ENCODE peak calls at places on chromosomes 5 and 9, in nine cellular contexts. G is breast epithelium; E is astrocyte; N is CD8-positive, alpha-beta T cell; F is upper lobe of left lung; L is DND-41; K is thyroid gland; Y is left ventricle myocardium inferior; I is endothelial cell of umbilical vein. H is an unnamed sample.

GRCh38 chr5:111997308-111998159 is 240.5 kb upstream of the NREP start:
- DNase-seq in K (no peak), N (no peak), I (no peak), L (no peak), Y (no peak), F (no peak), G (no peak), E (peak; percentile 100), H (peak; percentile 100)

GRCh38 chr5:33180900-33181299 is 259.9 kb upstream of the TARS1 start:
- DNase-seq in K (no peak), Y (no peak), I (peak; percentile 4), G (no peak), L (no peak), F (no peak), N (no peak), E (peak; percentile 35), H (peak; percentile 36)

GRCh38 chr5:38316544-38317224 is 58.3 kb downstream of the EGFLAM start:
- DNase-seq in Y (peak; percentile 18), I (no peak), G (no peak), N (no peak), E (no peak), L (no peak), F (no peak), K (no peak), H (no peak)

GRCh38 chr5:123155511-123155923 is 66.5 kb downstream of the PRDM6 start:
- DNase-seq in L (no peak), E (peak; percentile 8), G (no peak), K (no peak), N (no peak), Y (no peak), F (no peak), I (peak; percentile 1), H (no peak)

GRCh38 chr5:56977822-56978221 is 25.9 kb upstream of the MIER3 start:
- DNase-seq in G (no peak), K (no peak), L (no peak), F (no peak), I (no peak), E (no peak), Y (no peak), N (no peak), H (no peak)

GRCh38 chr9:82332774-82333152 is 344.2 kb downstream of the SPATA31D1 start:
- DNase-seq in Y (no peak), E (no peak), N (no peak), K (no peak), L (no peak), I (no peak), G (no peak), F (no peak), H (no peak)

GRCh38 chr5:123976393-123977029 is 464.5 kb downstream of the CSNK1G3 start:
- DNase-seq in I (no peak), N (no peak), F (no peak), L (no peak), G (no peak), K (no peak), Y (no peak), E (no peak), H (no peak)

GRCh38 chr5:52449506-52449905 is 338.2 kb upstream of the ITGA1 start:
- DNase-seq in K (no peak), L (no peak), E (no peak), Y (no peak), N (no peak), I (peak; percentile 70), F (no peak), G (no peak), H (no peak)

GRCh38 chr5:74384851-74385250 is 255.7 kb downstream of the ENC1 start:
- DNase-seq in Y (no peak), E (peak; percentile 66), G (no peak), N (no peak), F (no peak), K (no peak), I (peak; percentile 75), L (no peak), H (no peak)

GRCh38 chr9:136915632-136916329 is 28.8 kb downstream of the FBXW5 start:
- DNase-seq in L (no peak), E (no peak), I (no peak), Y (no peak), K (no peak), N (no peak), F (no peak), G (no peak), H (no peak)
- H3K36me3 ChIP-seq in L (peaks cover 80% of the 10 kb centered on the region), E (peaks cover 8% of the 10 kb centered on the region), I (peaks cover 38% of the 10 kb centered on the region), Y (peaks cover 56% of the 10 kb centered on the region), K (peaks cover 25% of the 10 kb centered on the region), N (peaks cover 9% of the 10 kb centered on the region), F (peaks cover 6% of the 10 kb centered on the region), G (no peaks in the 10 kb centered on the region), H (peaks cover 44% of the 10 kb centered on the region)

DNA sequence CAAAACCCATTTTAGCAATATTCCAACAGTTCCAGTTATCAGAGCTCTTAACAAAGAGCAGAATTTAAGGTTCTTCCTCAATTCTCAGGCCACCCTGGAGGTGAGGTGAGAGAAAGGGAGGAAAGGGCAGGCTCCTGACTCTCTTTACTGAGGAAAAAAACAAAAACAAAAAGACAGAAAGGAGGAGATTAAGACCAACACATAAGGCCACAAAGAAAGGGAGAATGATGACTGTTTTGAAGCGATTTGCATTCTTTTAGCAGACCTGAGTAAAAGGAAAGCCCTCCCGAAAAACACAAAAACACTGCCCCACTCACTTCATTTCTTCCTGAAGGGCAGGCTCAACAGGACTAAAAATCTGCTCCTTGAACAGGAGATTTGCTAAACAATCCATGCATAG is 300.5 kb downstream of the ARL15 start:
- DNase-seq in Y (no peak), F (no peak), L (no peak), N (no peak), I (no peak), G (no peak), K (no peak), E (no peak), H (no peak)
- H3K27ac ChIP-seq in Y (no peak overlapping the region), F (no peak overlapping the region), L (no peak overlapping the region), N (no peak overlapping the region), I (no peak overlapping the region), G (no peak overlapping the region), K (no peak overlapping the region), E (no peak overlapping the region), H (no peak overlapping the region)

GRCh38 chr5:135834639-135835529 is at the start of gene SLC25A48:
- DNase-seq in G (no peak), E (no peak), N (peak; percentile 42), F (peak; percentile 89), K (peak; percentile 67), I (peak; percentile 21), Y (peak; percentile 41), L (no peak), H (no peak)

GRCh38 chr5:135832941-135833340 is 1.5 kb upstream of the SLC25A48 start:
- DNase-seq in N (peak; percentile 43), E (no peak), F (no peak), L (no peak), K (no peak), Y (no peak), G (no peak), I (no peak), H (no peak)

GRCh38 chr5:135833521-135833920 is 942 bp upstream of the SLC25A48 start:
- DNase-seq in E (no peak), L (no peak), G (no peak), F (no peak), N (peak; percentile 19), K (no peak), Y (no peak), I (no peak), H (no peak)

GRCh38 chr5:135835766-135836165 is 1.3 kb downstream of the SLC25A48 start:
- DNase-seq in G (no peak), F (no peak), E (no peak), L (no peak), N (peak; percentile 36), K (no peak), I (no peak), Y (no peak), H (no peak)

DNA sequence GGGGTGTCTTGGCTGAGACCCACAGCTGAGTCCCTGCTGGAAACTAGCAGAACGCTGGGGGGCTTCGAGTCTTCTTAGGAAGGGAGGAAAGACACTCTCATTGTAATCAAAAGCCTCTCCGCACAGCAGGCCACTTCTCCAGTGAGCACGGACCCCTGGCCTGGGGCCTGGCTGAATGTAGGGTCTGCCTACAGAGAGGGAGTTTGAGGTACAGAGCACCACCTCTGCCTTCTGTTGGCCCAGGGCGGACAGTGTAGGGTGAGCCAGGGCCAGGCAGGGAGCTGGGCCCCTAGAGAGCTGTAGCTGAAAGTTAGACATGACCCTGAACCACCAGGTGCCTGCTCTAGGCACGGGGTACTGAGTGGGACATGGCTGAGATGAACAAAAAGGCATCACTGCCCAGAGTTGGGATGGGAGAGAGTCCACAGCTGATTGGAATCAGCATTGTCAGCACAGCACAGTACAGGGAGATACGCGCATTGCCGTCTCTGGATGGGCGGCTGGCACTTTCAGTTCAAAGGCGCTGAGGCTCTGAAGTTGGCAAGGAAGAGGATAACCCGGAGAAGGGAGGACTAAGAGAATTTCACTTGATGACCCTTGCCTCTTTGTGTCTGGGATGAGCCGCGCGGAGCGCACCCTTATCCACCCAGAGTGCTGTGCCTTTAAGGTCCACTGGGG is 363 bp upstream of the SLC25A48 start:
- DNase-seq in E (peak; percentile 27), G (no peak), Y (no peak), I (no peak), K (no peak), F (no peak), L (no peak), N (peak; percentile 17), H (peak; percentile 16)
- TF ChIP-seq CTCF in E (peak; percentile 60), G (peak; percentile 49), Y (peak; percentile 74), I (peak; percentile 73), K (peak; percentile 64), F (peak; percentile 67), L (no peak), N (no peak), H (peak; percentile 86)

GRCh38 chr9:37438359-37438758 is 15.9 kb downstream of the GRHPR start:
- DNase-seq in E (no peak), N (no peak), Y (no peak), F (no peak), G (no peak), I (no peak), L (no peak), K (no peak), H (no peak)

GRCh38 chr9:37433754-37434435 is 11.4 kb downstream of the GRHPR start:
- DNase-seq in K (no peak), Y (no peak), F (no peak), G (no peak), E (no peak), I (peak; percentile 20), N (no peak), L (no peak), H (no peak)

GRCh38 chr9:37437616-37438015 is 15.1 kb downstream of the GRHPR start:
- DNase-seq in F (no peak), E (no peak), G (no peak), L (no peak), N (no peak), Y (no peak), I (no peak), K (no peak), H (no peak)

GRCh38 chr9:37437010-37437409 is 14.5 kb downstream of the GRHPR start:
- DNase-seq in E (no peak), Y (no peak), I (no peak), L (no peak), G (no peak), F (no peak), K (no peak), N (no peak), H (no peak)

DNA sequence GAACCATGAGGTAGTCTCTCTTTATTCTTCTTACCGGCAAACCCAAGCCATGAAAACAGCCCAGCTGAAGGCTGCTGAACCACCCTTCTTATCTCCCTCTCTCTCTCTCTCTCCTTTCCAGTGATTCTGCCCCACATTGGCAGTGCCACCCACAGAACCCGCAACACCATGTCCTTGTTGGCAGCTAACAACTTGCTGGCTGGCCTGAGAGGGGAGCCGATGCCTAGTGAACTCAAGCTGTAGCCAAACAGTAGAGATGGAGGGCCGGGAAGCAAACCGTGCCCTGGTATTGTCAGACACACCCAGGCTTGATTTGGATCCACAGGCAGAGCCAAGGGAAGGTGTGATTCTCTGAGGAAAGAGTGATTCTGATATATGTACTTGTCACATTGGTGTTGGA is 14.0 kb downstream of the GRHPR start:
- DNase-seq in L (no peak), Y (no peak), G (no peak), F (no peak), E (no peak), K (no peak), I (no peak), N (no peak), H (no peak)
- H3K36me3 ChIP-seq in L (peaks cover 86% of the 10 kb centered on the region), Y (peaks cover 86% of the 10 kb centered on the region), G (peaks cover 2% of the 10 kb centered on the region), F (peaks cover 15% of the 10 kb centered on the region), E (peaks cover 47% of the 10 kb centered on the region), K (peaks cover 46% of the 10 kb centered on the region), I (peaks cover 35% of the 10 kb centered on the region), N (peaks cover 24% of the 10 kb centered on the region), H (peaks cover 66% of the 10 kb centered on the region)

H was measured in brain microvascular endothelial cell.